ENCODE peak calls at places on chromosomes 3 and 15, in five cellular contexts. One of them, this sample, is unnamed. For H3K4me1, the result is how much of the 10 kb centered on the place peaks cover.

GRCh38 chr3:121488628-121489027 is 57.2 kb downstream of the POLQ start:
- DNase-seq in HCT116: no peak
- DNase-seq in astrocyte: no peak
- DNase-seq in endothelial cell of umbilical vein: no peak
- DNase-seq in fibroblast of lung: no peak
- DNase-seq in this sample: no peak

GRCh38 chr3:31713820-31714511 is 181.2 kb downstream of the STT3B start:
- DNase-seq in astrocyte: no peak
- DNase-seq in fibroblast of lung: no peak
- DNase-seq in endothelial cell of umbilical vein: no peak
- DNase-seq in HCT116: no peak
- DNase-seq in this sample: no peak

GRCh38 chr3:165457096-165457495 is 260.9 kb upstream of the SLITRK3 start:
- DNase-seq in endothelial cell of umbilical vein: no peak
- DNase-seq in fibroblast of lung: no peak
- DNase-seq in astrocyte: no peak
- DNase-seq in HCT116: no peak
- DNase-seq in this sample: no peak

GRCh38 chr3:108029466-108029865 is 61.4 kb downstream of the CD47 start:
- DNase-seq in astrocyte: peak
- DNase-seq in HCT116: no peak
- DNase-seq in endothelial cell of umbilical vein: peak
- DNase-seq in fibroblast of lung: no peak
- DNase-seq in this sample: no peak

GRCh38 chr15:70291295-70291694 is 193.6 kb upstream of the TLE3 start:
- DNase-seq in HCT116: no peak
- DNase-seq in endothelial cell of umbilical vein: peak
- DNase-seq in astrocyte: no peak
- DNase-seq in fibroblast of lung: no peak
- DNase-seq in this sample: no peak

GRCh38 chr3:134680796-134681526 is 30.1 kb upstream of the KY start:
- DNase-seq in fibroblast of lung: no peak
- DNase-seq in HCT116: no peak
- DNase-seq in endothelial cell of umbilical vein: no peak
- DNase-seq in astrocyte: no peak
- DNase-seq in this sample: no peak

GRCh38 chr3:27253831-27254230 is 115.4 kb downstream of the NEK10 start:
- DNase-seq in endothelial cell of umbilical vein: peak
- DNase-seq in fibroblast of lung: peak
- DNase-seq in astrocyte: peak
- DNase-seq in HCT116: peak
- DNase-seq in this sample: peak

GRCh38 chr3:141243295-141243707 is 11.7 kb downstream of the PXYLP1 start:
- DNase-seq in HCT116: no peak
- DNase-seq in endothelial cell of umbilical vein: no peak
- DNase-seq in fibroblast of lung: no peak
- DNase-seq in astrocyte: peak
- DNase-seq in this sample: peak

GRCh38 chr15:83112233-83112958 is 5.0 kb downstream of the TM6SF1 start:
- DNase-seq in astrocyte: peak
- DNase-seq in HCT116: no peak
- DNase-seq in fibroblast of lung: peak
- DNase-seq in endothelial cell of umbilical vein: peak
- DNase-seq in this sample: peak

GRCh38 chr15:39728844-39729243 is 53.8 kb downstream of the FSIP1 start:
- DNase-seq in HCT116: no peak
- DNase-seq in endothelial cell of umbilical vein: no peak
- DNase-seq in astrocyte: peak
- DNase-seq in fibroblast of lung: no peak
- DNase-seq in this sample: no peak

GRCh38 chr3:125212509-125213372 is at the start of gene SLC12A8:
- DNase-seq in HCT116: no peak
- DNase-seq in fibroblast of lung: no peak
- DNase-seq in astrocyte: no peak
- DNase-seq in endothelial cell of umbilical vein: no peak
- DNase-seq in this sample: no peak
- H3K4me3 ChIP-seq in HCT116: peak
- H3K4me3 ChIP-seq in fibroblast of lung: peak
- H3K4me3 ChIP-seq in astrocyte: peak
- H3K4me3 ChIP-seq in endothelial cell of umbilical vein: peak
- H3K4me3 ChIP-seq in this sample: peak

GRCh38 chr15:53880353-53880752 is 97.9 kb upstream of the UNC13C start:
- DNase-seq in fibroblast of lung: no peak
- DNase-seq in endothelial cell of umbilical vein: no peak
- DNase-seq in astrocyte: no peak
- DNase-seq in HCT116: no peak
- DNase-seq in this sample: no peak
- H3K9ac ChIP-seq in fibroblast of lung: no peak
- H3K9ac ChIP-seq in endothelial cell of umbilical vein: no peak
- H3K9ac ChIP-seq in astrocyte: no peak
- H3K9ac ChIP-seq in HCT116: no peak
- H3K9ac ChIP-seq in this sample: no peak

GRCh38 chr3:16439848-16440708 is 73.4 kb downstream of the RFTN1 start:
- DNase-seq in fibroblast of lung: no peak
- DNase-seq in HCT116: no peak
- DNase-seq in astrocyte: no peak
- DNase-seq in endothelial cell of umbilical vein: no peak
- DNase-seq in this sample: no peak
- H3K4me1 ChIP-seq in fibroblast of lung: under half
- H3K4me1 ChIP-seq in HCT116: under half
- H3K4me1 ChIP-seq in astrocyte: under half
- H3K4me1 ChIP-seq in endothelial cell of umbilical vein: under half
- H3K4me1 ChIP-seq in this sample: half or more

DNA sequence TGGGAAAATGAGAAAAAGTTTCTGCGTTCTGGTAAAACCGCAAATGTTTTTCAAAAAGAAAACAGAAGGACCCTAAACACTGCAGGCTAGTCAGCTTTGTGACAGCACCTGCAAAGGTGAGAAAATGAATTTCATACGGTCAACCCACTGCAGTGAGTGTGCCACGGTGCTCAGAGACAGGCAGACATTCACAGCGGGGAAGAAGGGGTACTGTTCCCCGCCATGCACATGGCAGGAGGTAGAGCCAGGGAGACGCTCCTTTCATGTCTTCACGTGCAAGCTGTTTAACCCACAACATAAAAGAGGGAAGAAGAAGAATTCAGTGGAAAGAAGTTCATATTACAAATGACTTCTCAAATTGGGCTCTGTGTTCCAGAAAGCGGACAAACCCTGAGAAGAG is 109.5 kb downstream of the SEC22A start:
- DNase-seq in endothelial cell of umbilical vein: no peak
- DNase-seq in astrocyte: no peak
- DNase-seq in fibroblast of lung: no peak
- DNase-seq in HCT116: no peak
- DNase-seq in this sample: no peak
- H3K4me3 ChIP-seq in endothelial cell of umbilical vein: no peak
- H3K4me3 ChIP-seq in astrocyte: no peak
- H3K4me3 ChIP-seq in fibroblast of lung: no peak
- H3K4me3 ChIP-seq in HCT116: no peak
- H3K4me3 ChIP-seq in this sample: no peak

DNA sequence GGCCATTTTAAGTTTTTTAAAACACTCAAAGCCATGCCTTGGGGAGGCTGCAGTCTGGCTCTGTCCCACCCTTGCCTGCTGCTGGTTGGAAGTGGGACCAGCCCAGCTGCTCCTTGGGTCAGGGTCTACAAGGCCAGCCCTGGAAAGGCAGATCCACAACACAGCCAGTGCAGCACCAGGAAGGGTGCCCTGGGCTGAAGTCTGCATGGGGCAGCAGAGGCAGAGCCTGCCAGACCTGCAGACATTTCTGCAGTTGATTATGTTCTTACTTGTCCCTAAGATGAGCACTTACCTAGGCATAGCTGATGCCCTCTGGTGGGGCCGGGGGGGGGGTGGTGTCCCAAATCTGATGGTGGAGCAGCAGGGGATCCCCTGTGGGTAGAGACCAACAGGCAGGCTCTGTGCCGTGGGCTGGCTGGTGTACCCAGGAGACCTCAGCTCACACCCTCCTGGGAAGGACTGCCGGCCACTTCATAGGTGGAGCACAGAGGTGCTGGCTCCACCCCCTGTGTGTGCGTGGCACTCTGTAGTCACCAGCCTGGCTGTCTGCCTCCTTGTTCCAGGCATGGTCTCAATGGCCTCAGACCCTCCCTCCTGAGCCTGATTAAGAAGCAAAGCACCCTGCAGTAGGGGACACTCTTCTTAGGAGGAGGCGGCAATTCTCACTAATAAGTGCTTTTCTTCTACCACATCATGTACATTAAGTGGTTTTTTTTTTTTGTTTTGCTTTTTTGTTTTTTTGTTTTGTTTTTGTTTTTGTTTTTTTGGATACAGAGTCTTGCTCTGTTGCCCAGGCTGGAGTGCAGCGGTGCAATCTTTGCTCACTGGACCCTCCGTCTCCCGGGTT is 97.4 kb upstream of the KLF13 start:
- DNase-seq in astrocyte: no peak
- DNase-seq in endothelial cell of umbilical vein: no peak
- DNase-seq in HCT116: no peak
- DNase-seq in fibroblast of lung: no peak
- DNase-seq in this sample: no peak
- H3K9ac ChIP-seq in astrocyte: no peak
- H3K9ac ChIP-seq in endothelial cell of umbilical vein: no peak
- H3K9ac ChIP-seq in HCT116: no peak
- H3K9ac ChIP-seq in fibroblast of lung: no peak
- H3K9ac ChIP-seq in this sample: no peak

GRCh38 chr15:41851167-41851523 is 12.5 kb downstream of the PLA2G4B start:
- DNase-seq in HCT116: no peak
- DNase-seq in fibroblast of lung: no peak
- DNase-seq in astrocyte: no peak
- DNase-seq in endothelial cell of umbilical vein: no peak
- DNase-seq in this sample: no peak
- H3K4me1 ChIP-seq in HCT116: under half
- H3K4me1 ChIP-seq in fibroblast of lung: under half
- H3K4me1 ChIP-seq in astrocyte: under half
- H3K4me1 ChIP-seq in endothelial cell of umbilical vein: under half
- H3K4me1 ChIP-seq in this sample: under half

DNA sequence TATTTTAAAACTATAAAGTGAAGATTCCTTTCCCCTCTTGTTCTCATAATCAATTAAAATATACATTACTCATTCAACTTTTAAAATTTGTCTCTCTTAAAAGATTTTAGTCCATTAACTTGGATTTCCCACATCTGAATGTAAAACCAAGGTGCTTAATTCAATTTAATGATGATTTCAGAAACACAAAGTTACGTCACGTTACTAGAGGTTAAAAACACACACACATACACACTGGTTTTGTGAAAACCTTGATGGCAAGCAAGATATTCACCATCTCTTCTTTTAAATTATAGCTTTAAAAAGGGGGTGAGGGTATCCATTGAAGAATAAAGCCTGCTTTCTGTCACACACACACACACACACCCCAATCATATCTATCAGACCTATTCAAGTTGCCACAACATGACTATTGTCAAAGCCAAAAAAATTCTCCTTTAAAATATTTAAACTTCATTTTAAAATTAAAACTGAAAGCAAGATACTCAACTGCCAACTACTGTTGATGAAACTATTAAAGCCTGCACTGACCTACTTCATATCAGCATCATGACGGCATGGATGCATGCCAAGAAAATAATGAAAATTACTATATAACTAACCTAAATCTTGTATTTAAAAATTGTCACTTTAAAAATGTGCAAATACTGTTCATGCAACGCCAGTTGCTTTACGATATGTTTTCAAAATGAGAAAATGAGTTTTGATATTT is 2.1 kb downstream of the RFX7 start:
- DNase-seq in astrocyte: no peak
- DNase-seq in fibroblast of lung: peak
- DNase-seq in endothelial cell of umbilical vein: peak
- DNase-seq in HCT116: no peak
- DNase-seq in this sample: peak
- H3K4me3 ChIP-seq in astrocyte: peak
- H3K4me3 ChIP-seq in fibroblast of lung: peak
- H3K4me3 ChIP-seq in endothelial cell of umbilical vein: peak
- H3K4me3 ChIP-seq in HCT116: no peak
- H3K4me3 ChIP-seq in this sample: peak

DNA sequence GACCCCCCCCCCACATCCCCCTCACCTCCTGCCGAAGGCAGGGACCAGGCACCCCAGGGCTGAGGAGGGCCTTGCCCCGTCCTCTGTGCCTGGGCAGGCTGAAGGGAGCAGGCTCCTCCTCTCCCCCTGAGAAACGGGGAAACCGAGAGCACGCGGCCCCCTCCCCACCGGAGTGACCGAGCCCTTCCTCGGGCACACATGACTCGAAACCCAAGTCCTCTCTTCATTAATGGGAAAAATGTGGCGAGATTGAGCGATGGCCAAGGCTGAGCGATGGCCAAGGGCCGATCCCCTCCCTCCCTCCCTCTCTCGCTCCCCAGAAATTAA is 7.0 kb downstream of the EPHB3 start:
- DNase-seq in HCT116: no peak
- DNase-seq in astrocyte: no peak
- DNase-seq in endothelial cell of umbilical vein: no peak
- DNase-seq in fibroblast of lung: no peak
- DNase-seq in this sample: no peak
- H3K9ac ChIP-seq in HCT116: peak
- H3K9ac ChIP-seq in astrocyte: peak
- H3K9ac ChIP-seq in endothelial cell of umbilical vein: no peak
- H3K9ac ChIP-seq in fibroblast of lung: no peak
- H3K9ac ChIP-seq in this sample: peak

This sample was measured in adipocyte.